ENCODE peak calls at places on chromosomes 12 and 14, in four cellular contexts. G is GM12878, C is HepG2, J is H1. T is an unnamed sample.

GRCh38 chr12:65741662-65742480 is 82.4 kb upstream of the HMGA2 start:
- DNase-seq in C (peak), J (peak), G (no peak), T (peak)

GRCh38 chr14:53391156-53391555 is 238.0 kb upstream of the DDHD1 start:
- DNase-seq in J (no peak), G (no peak), C (peak), T (no peak)

GRCh38 chr14:104546021-104546491 is 33.5 kb upstream of the C14orf180 start:
- DNase-seq in J (peak), C (no peak), G (no peak), T (no peak)

GRCh38 chr12:56321027-56321426 is 5.2 kb upstream of the CNPY2 start:
- DNase-seq in C (no peak), J (no peak), G (no peak), T (no peak)

GRCh38 chr12:132500137-132500855 is 10.3 kb downstream of the FBRSL1 start:
- DNase-seq in G (no peak), C (no peak), J (no peak), T (no peak)

GRCh38 chr14:46058964-46059580 is 592.5 kb downstream of the RPL10L start:
- DNase-seq in J (no peak), C (no peak), G (peak), T (no peak)

GRCh38 chr12:124637163-124637562 is 69.8 kb upstream of the NCOR2 start:
- DNase-seq in C (no peak), G (no peak), J (no peak), T (no peak)

GRCh38 chr14:105857816-105858675 is 331.7 kb downstream of the TMEM121 start:
- DNase-seq in G (no peak), C (no peak), J (no peak), T (no peak)

GRCh38 chr14:68865542-68865941 is 72.7 kb upstream of the ZFP36L1 start:
- DNase-seq in C (no peak), J (no peak), G (no peak), T (no peak)

GRCh38 chr12:108838194-108839010 is 19.0 kb downstream of the SSH1 start:
- DNase-seq in J (no peak), G (peak), C (peak), T (peak)

GRCh38 chr14:104893435-104894207 is 28.6 kb downstream of the CEP170B start:
- DNase-seq in C (no peak), J (peak), G (no peak), T (no peak)

GRCh38 chr14:35879654-35880249 is 53.6 kb downstream of the BRMS1L start:
- DNase-seq in C (peak), J (no peak), G (no peak), T (no peak)

GRCh38 chr12:131085816-131086591 is 132.3 kb downstream of the ADGRD1 start:
- DNase-seq in C (no peak), G (no peak), J (no peak), T (no peak)

GRCh38 chr12:112559784-112560183 is 141.0 kb downstream of the PTPN11 start:
- DNase-seq in J (no peak), C (no peak), G (no peak), T (no peak)

GRCh38 chr12:101698782-101699347 is 1.4 kb downstream of the CHPT1 start:
- DNase-seq in J (no peak), C (no peak), G (no peak), T (no peak)

GRCh38 chr12:89497005-89497404 is 27.6 kb downstream of the GALNT4 start:
- DNase-seq in C (no peak), J (no peak), G (no peak), T (no peak)

GRCh38 chr12:98745578-98746391 is 100.7 kb downstream of the APAF1 start:
- DNase-seq in G (no peak), C (no peak), J (no peak), T (no peak)

GRCh38 chr14:60722163-60722835 is 1.9 kb downstream of the SIX4 start:
- DNase-seq in C (peak), G (no peak), J (peak), T (no peak)

GRCh38 chr12:116954700-116955381 is 44.1 kb downstream of the FBXW8 start:
- DNase-seq in G (no peak), C (no peak), J (no peak), T (no peak)

GRCh38 chr14:106395460-106396050 is 869.2 kb downstream of the TMEM121 start:
- DNase-seq in C (no peak), G (no peak), J (no peak), T (no peak)

GRCh38 chr12:80441921-80442320 is 2.1 kb upstream of the PTPRQ start:
- DNase-seq in C (no peak), G (no peak), J (no peak), T (no peak)

GRCh38 chr12:119589087-119589486 is 4.5 kb upstream of the TMEM233 start:
- DNase-seq in G (no peak), C (no peak), J (no peak), T (no peak)

GRCh38 chr14:30375280-30375892 is 183.6 kb upstream of the G2E3 start:
- DNase-seq in C (peak), G (no peak), J (peak), T (peak)

GRCh38 chr12:20588057-20588456 is 107.1 kb upstream of the SLCO1C1 start:
- DNase-seq in C (no peak), G (no peak), J (no peak), T (no peak)

GRCh38 chr14:36823651-36824050 is 162.0 kb downstream of the PAX9 start:
- DNase-seq in G (no peak), C (no peak), J (no peak), T (no peak)

GRCh38 chr14:75523771-75524171 is 1.5 kb downstream of the BATF start:
- DNase-seq in J (no peak), C (no peak), G (no peak), T (no peak)

GRCh38 chr14:89959853-89960493 is 4.2 kb downstream of the TDP1 start:
- DNase-seq in C (no peak), G (no peak), J (no peak), T (no peak)

GRCh38 chr12:6167327-6168280 is 32.6 kb upstream of the CD9 start:
- DNase-seq in C (peak), J (no peak), G (peak), T (no peak)

GRCh38 chr12:2341871-2342270 is 289.1 kb downstream of the CACNA1C start:
- DNase-seq in J (no peak), C (no peak), G (no peak), T (no peak)

GRCh38 chr14:72024043-72024407 is 91.8 kb downstream of the RGS6 start:
- DNase-seq in C (peak), G (peak), J (peak), T (peak)

GRCh38 chr12:3897400-3897910 is 24.3 kb upstream of the PARP11 start:
- DNase-seq in J (no peak), C (no peak), G (no peak), T (no peak)

GRCh38 chr14:32087173-32087861 is 10.2 kb downstream of the ARHGAP5 start:
- DNase-seq in G (no peak), C (peak), J (no peak), T (no peak)

GRCh38 chr14:104188727-104189400 is 50.5 kb downstream of the KIF26A start:
- DNase-seq in J (no peak), C (no peak), G (no peak), T (no peak)

GRCh38 chr14:31045501-31046080 is 19.4 kb upstream of the STRN3 start:
- DNase-seq in J (no peak), C (no peak), G (no peak), T (no peak)

GRCh38 chr14:67360469-67361206 is 510 bp downstream of the EIF2S1 start:
- DNase-seq in G (no peak), J (no peak), C (peak), T (no peak)

GRCh38 chr12:62292761-62293446 is 32.7 kb downstream of the USP15 start:
- DNase-seq in C (no peak), G (no peak), J (no peak), T (no peak)
- TF ChIP-seq SUZ12 in C (no peak), G (no peak), J (no peak), T (no peak)

GRCh38 chr14:73786632-73786941 is 65.0 kb upstream of the PTGR2 start:
- DNase-seq in J (no peak), C (no peak), G (no peak), T (no peak)
- TF ChIP-seq YY1 in J (no peak), C (peak), G (no peak), T (no peak)

DNA sequence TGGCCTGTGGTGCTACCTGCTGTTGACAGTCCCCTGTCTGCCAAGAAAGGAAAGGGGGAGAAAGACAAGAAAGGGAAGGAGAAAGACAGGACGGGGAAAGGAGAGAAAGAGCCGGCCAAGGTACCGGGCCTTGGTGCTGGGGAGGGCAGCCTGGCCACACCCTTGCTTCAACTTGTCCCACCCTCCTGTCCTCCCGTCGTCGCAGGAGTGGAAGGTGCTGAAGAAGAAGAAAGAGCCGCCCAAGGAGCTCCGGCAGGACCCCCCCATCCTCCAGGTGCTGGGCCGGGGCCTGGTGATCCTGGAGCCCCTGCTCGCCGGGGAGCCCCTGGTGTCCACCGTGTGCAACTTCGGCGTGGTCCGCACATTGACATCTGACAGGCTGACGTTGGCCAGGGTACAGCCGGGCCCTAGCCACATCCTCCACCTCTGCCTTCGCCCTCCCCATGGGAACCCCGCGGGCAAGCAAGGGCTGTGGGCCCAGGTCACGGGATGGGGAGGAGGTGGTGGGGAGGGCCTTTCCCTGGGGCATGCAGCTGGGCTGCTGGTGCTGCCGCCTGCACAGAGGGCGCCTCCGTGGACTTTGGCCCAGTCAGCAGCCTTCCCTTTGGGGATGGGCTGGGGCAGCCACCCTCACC is 2.9 kb upstream of the B3GNT4 start:
- DNase-seq in C (no peak), J (no peak), G (no peak), T (no peak)
- TF ChIP-seq SUZ12 in C (no peak), J (no peak), G (no peak), T (no peak)

GRCh38 chr14:22996823-22997301 is 13.1 kb downstream of the C14orf93 start:
- DNase-seq in C (no peak), J (no peak), G (no peak), T (no peak)

GRCh38 chr14:22991852-22992251 is 9.5 kb upstream of the AJUBA start:
- DNase-seq in C (no peak), G (no peak), J (no peak), T (no peak)

GRCh38 chr14:22993517-22993916 is 11.2 kb upstream of the AJUBA start:
- DNase-seq in G (no peak), C (no peak), J (no peak), T (no peak)

GRCh38 chr14:22995889-22996611 is 13.7 kb upstream of the AJUBA start:
- DNase-seq in C (no peak), J (no peak), G (no peak), T (no peak)

DNA sequence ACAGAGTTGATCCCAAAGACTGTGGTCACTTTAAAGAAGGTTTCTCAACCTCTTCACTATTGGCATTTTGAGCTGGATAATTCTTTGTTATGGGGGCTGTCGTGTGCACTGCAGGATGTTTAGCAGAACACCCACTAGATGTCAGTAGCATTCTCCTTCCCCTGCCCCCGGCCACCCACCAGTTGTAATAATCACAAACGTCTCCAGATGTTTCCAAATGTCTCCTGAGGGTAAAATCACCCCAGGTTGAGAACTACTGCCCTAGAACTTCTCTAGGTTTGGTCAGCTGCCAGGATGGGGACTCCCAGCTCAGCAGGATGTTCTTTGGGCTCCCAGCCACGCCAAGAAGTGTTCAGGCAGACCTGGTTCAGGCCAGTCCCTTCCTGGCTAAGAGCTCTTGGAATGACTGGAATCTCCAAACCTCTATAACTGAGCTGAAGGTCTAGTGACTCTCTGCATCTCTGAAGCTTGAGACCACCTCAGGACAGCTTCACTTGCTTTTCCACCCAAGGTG is 12.5 kb upstream of the AJUBA start:
- DNase-seq in J (no peak), C (peak), G (no peak), T (no peak)
- TF ChIP-seq YY1 in J (no peak), C (no peak), G (peak), T (no peak)

DNA sequence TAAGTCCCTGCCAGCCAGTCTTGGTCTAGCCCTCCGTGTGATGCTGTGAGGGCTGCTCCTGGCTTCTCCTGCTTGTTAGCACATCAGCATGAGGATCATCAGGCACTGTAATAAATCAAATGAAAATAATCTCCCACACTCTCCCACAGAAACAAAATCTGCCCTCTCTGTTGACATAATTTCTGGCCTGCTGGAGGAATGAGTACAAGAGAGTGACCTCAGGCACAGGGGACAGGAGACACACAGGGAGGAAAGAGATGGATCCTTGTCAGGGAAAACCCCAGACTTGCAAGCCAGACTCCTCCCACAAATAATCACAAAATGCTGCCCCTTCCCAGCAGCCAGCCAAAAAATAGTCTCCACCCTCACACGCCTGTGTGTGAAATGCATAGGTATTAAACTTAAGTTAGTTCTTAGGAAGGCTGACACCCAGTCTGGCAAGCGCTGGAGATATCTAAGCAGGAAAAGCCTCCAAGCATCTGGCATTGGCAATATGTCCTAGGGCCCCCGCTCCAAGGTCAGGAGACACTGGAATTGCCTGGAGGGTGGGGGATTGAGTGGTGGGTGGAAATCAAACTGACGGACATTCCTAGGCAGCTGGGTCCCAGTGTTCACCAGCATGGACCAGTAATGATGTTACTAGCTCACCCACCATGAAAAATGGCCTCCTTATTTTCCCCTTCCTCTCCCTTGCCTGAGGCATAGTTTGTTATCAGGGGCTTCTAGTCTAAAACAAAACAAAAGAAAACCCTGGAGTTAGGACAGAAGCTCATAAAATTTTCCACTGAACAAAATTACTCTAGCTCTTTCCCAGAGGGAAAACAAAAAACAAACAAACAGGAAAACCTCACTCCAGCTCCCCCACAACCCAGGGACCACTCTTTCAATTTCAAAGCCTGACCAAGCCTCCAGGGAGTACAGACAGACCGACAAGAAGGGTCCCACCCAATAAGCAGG is 22.0 kb downstream of the SMUG1 start:
- DNase-seq in J (no peak), G (no peak), C (no peak), T (no peak)
- TF ChIP-seq SUZ12 in J (no peak), G (no peak), C (no peak), T (no peak)

DNA sequence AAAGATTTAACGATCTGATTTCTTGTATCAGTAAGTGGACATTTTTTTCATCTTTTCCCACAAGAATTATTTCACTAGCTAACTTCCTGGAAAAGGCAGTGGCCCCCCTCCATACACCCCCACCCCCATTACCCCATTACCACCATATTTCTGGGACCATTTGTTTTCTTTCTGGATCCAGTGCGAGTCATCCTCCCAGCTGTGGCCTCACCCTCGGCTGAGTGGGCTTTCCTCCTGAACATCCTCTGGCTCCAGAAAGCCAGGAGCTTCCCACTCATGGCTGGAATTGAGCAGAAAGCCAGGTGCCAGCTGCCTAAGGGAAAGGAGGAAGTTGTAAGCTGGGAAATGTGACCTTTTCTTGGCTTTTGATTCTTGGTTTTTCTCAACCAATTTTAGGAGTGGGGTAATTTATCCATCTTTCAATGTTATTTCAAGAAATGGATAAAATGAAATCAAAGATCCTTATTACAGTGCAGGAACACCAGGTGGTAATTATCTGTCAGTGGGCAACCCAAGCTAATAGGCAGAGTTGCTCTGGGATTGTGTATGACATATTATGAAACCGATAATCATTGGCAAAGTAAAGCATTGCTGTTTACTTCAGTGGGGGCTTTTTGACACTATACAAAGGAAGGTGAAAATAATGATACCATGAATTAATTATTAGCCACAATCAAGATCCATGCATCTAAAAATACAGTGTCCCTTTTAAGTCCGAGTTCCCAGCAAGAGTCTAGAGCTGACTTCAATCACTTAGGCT is 124.6 kb downstream of the KICS2 start:
- DNase-seq in J (no peak), C (no peak), G (no peak), T (no peak)
- TF ChIP-seq YY1 in J (no peak), C (no peak), G (no peak), T (no peak)

DNA sequence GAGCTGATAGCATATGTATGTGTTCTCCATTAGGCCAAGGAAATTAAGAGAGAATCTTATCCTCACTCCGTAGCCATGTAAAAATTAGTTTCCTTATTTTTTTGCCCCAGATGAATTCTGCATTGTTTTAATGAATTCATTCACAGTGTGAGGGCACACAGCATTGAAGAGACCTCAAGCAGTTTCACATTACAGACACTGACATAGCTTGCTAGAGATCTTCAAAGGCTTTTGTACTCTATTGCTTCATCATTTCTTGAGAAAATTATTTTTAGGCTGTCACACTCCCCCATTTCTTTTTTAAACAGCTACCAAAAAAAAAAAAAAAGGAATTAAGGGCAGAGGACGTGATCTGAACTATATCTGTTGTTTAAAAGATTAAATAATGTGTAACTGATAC is 251.1 kb downstream of the BCAT1 start:
- DNase-seq in G (no peak), C (no peak), J (no peak), T (no peak)
- TF ChIP-seq SUZ12 in G (no peak), C (no peak), J (no peak), T (no peak)

GRCh38 chr14:42229294-42229693 is 622.6 kb downstream of the LRFN5 start:
- DNase-seq in C (no peak), G (no peak), J (no peak), T (no peak)

GRCh38 chr14:42228611-42229010 is 621.9 kb downstream of the LRFN5 start:
- DNase-seq in C (no peak), J (no peak), G (no peak), T (no peak)

GRCh38 chr14:42222924-42223471 is 616.3 kb downstream of the LRFN5 start:
- DNase-seq in J (no peak), C (no peak), G (peak), T (no peak)

GRCh38 chr14:42229976-42230375 is 623.3 kb downstream of the LRFN5 start:
- DNase-seq in J (no peak), C (no peak), G (no peak), T (no peak)

GRCh38 chr14:42224053-42224888 is 617.6 kb downstream of the LRFN5 start:
- DNase-seq in J (peak), C (peak), G (peak), T (peak)
- TF ChIP-seq YY1 in J (no peak), C (no peak), G (no peak), T (no peak)